ENCODE peak calls at places on chromosomes 13 and 19, in ten cellular contexts. One of them, this sample, is unnamed.

GRCh38 chr13:112828082-112828699 is 138.4 kb downstream of the ATP11A start:
- DNase-seq in transverse colon: no peak
- DNase-seq in sigmoid colon: no peak
- DNase-seq in upper lobe of left lung: no peak
- DNase-seq in Peyer's patch: no peak
- DNase-seq in testis: no peak
- DNase-seq in stomach: no peak
- DNase-seq in uterus: no peak
- DNase-seq in suprapubic skin: no peak
- DNase-seq in IMR-90: no peak
- DNase-seq in this sample: no peak

GRCh38 chr13:41668130-41668757 is 210.9 kb downstream of the RGCC start:
- DNase-seq in transverse colon: peak
- DNase-seq in sigmoid colon: peak
- DNase-seq in upper lobe of left lung: no peak
- DNase-seq in Peyer's patch: no peak
- DNase-seq in testis: peak
- DNase-seq in stomach: peak
- DNase-seq in uterus: peak
- DNase-seq in suprapubic skin: no peak
- DNase-seq in IMR-90: peak
- DNase-seq in this sample: peak

GRCh38 chr19:18731562-18732008 is 48.1 kb downstream of the CRTC1 start:
- DNase-seq in transverse colon: no peak
- DNase-seq in sigmoid colon: no peak
- DNase-seq in upper lobe of left lung: no peak
- DNase-seq in Peyer's patch: no peak
- DNase-seq in testis: peak
- DNase-seq in stomach: peak
- DNase-seq in uterus: no peak
- DNase-seq in suprapubic skin: no peak
- DNase-seq in IMR-90: peak
- DNase-seq in this sample: no peak

GRCh38 chr13:97975280-97975850 is 21.9 kb downstream of the IPO5 start:
- DNase-seq in transverse colon: no peak
- DNase-seq in sigmoid colon: no peak
- DNase-seq in upper lobe of left lung: no peak
- DNase-seq in Peyer's patch: no peak
- DNase-seq in testis: no peak
- DNase-seq in stomach: no peak
- DNase-seq in uterus: no peak
- DNase-seq in suprapubic skin: no peak
- DNase-seq in IMR-90: no peak
- DNase-seq in this sample: no peak

GRCh38 chr13:111304041-111304544 is 16.3 kb upstream of the TEX29 start:
- DNase-seq in transverse colon: peak
- DNase-seq in sigmoid colon: no peak
- DNase-seq in upper lobe of left lung: no peak
- DNase-seq in Peyer's patch: peak
- DNase-seq in testis: no peak
- DNase-seq in stomach: no peak
- DNase-seq in uterus: no peak
- DNase-seq in suprapubic skin: no peak
- DNase-seq in IMR-90: no peak
- DNase-seq in this sample: no peak

GRCh38 chr19:22438011-22438410 is 15.9 kb upstream of the ZNF98 start:
- DNase-seq in transverse colon: no peak
- DNase-seq in sigmoid colon: no peak
- DNase-seq in upper lobe of left lung: no peak
- DNase-seq in Peyer's patch: no peak
- DNase-seq in testis: no peak
- DNase-seq in stomach: no peak
- DNase-seq in uterus: no peak
- DNase-seq in suprapubic skin: no peak
- DNase-seq in IMR-90: no peak
- DNase-seq in this sample: no peak

GRCh38 chr13:113547248-113547971 is 37.1 kb upstream of the TFDP1 start:
- DNase-seq in transverse colon: peak
- DNase-seq in sigmoid colon: no peak
- DNase-seq in upper lobe of left lung: no peak
- DNase-seq in Peyer's patch: no peak
- DNase-seq in testis: peak
- DNase-seq in stomach: peak
- DNase-seq in uterus: no peak
- DNase-seq in suprapubic skin: no peak
- DNase-seq in IMR-90: peak
- DNase-seq in this sample: no peak

GRCh38 chr19:756232-756631 is 5.3 kb downstream of the MISP start:
- DNase-seq in transverse colon: peak
- DNase-seq in sigmoid colon: no peak
- DNase-seq in upper lobe of left lung: no peak
- DNase-seq in Peyer's patch: no peak
- DNase-seq in testis: peak
- DNase-seq in stomach: no peak
- DNase-seq in uterus: no peak
- DNase-seq in suprapubic skin: no peak
- DNase-seq in IMR-90: peak
- DNase-seq in this sample: no peak

GRCh38 chr13:24110011-24110410 is 50.5 kb upstream of the SPATA13 start:
- DNase-seq in transverse colon: no peak
- DNase-seq in sigmoid colon: no peak
- DNase-seq in upper lobe of left lung: no peak
- DNase-seq in Peyer's patch: no peak
- DNase-seq in testis: no peak
- DNase-seq in stomach: no peak
- DNase-seq in uterus: no peak
- DNase-seq in suprapubic skin: no peak
- DNase-seq in IMR-90: no peak
- DNase-seq in this sample: no peak

GRCh38 chr13:24107955-24108614 is 52.4 kb upstream of the SPATA13 start:
- DNase-seq in transverse colon: no peak
- DNase-seq in sigmoid colon: no peak
- DNase-seq in upper lobe of left lung: peak
- DNase-seq in Peyer's patch: no peak
- DNase-seq in testis: no peak
- DNase-seq in stomach: no peak
- DNase-seq in uterus: no peak
- DNase-seq in suprapubic skin: no peak
- DNase-seq in IMR-90: peak
- DNase-seq in this sample: no peak

GRCh38 chr13:24104723-24105122 is 55.8 kb upstream of the SPATA13 start:
- DNase-seq in transverse colon: no peak
- DNase-seq in sigmoid colon: no peak
- DNase-seq in upper lobe of left lung: no peak
- DNase-seq in Peyer's patch: no peak
- DNase-seq in testis: no peak
- DNase-seq in stomach: no peak
- DNase-seq in uterus: no peak
- DNase-seq in suprapubic skin: no peak
- DNase-seq in IMR-90: no peak
- DNase-seq in this sample: no peak

GRCh38 chr13:24106429-24106828 is 54.1 kb upstream of the SPATA13 start:
- DNase-seq in transverse colon: no peak
- DNase-seq in sigmoid colon: no peak
- DNase-seq in upper lobe of left lung: no peak
- DNase-seq in Peyer's patch: no peak
- DNase-seq in testis: no peak
- DNase-seq in stomach: no peak
- DNase-seq in uterus: no peak
- DNase-seq in suprapubic skin: no peak
- DNase-seq in IMR-90: no peak
- DNase-seq in this sample: peak

DNA sequence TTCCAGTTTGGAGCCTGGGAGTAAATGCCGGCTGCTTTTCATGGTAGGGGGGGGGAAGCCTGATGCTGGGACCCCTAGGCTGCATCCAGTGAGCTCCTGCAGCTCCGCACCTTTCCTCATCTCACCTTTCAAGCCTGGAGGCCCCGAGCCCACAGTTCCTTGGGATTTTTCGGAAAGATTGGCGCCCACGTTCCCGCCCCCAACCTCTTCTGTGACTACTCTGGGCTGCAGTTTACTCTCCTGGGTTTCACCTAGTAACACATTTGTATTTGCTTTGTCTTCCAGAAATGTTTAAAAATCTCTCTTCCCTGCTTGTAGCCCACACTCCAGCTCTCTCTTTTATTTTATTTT is 51.9 kb upstream of the SPATA13 start:
- DNase-seq in transverse colon: no peak
- DNase-seq in sigmoid colon: no peak
- DNase-seq in upper lobe of left lung: no peak
- DNase-seq in Peyer's patch: no peak
- DNase-seq in testis: no peak
- DNase-seq in stomach: no peak
- DNase-seq in uterus: no peak
- DNase-seq in suprapubic skin: no peak
- DNase-seq in IMR-90: no peak
- DNase-seq in this sample: no peak
- H3K4me3 ChIP-seq in transverse colon: no peak
- H3K4me3 ChIP-seq in sigmoid colon: no peak
- H3K4me3 ChIP-seq in upper lobe of left lung: no peak
- H3K4me3 ChIP-seq in Peyer's patch: no peak
- H3K4me3 ChIP-seq in testis: no peak
- H3K4me3 ChIP-seq in stomach: no peak
- H3K4me3 ChIP-seq in uterus: no peak
- H3K4me3 ChIP-seq in suprapubic skin: no peak
- H3K4me3 ChIP-seq in IMR-90: no peak
- H3K4me3 ChIP-seq in this sample: no peak

DNA sequence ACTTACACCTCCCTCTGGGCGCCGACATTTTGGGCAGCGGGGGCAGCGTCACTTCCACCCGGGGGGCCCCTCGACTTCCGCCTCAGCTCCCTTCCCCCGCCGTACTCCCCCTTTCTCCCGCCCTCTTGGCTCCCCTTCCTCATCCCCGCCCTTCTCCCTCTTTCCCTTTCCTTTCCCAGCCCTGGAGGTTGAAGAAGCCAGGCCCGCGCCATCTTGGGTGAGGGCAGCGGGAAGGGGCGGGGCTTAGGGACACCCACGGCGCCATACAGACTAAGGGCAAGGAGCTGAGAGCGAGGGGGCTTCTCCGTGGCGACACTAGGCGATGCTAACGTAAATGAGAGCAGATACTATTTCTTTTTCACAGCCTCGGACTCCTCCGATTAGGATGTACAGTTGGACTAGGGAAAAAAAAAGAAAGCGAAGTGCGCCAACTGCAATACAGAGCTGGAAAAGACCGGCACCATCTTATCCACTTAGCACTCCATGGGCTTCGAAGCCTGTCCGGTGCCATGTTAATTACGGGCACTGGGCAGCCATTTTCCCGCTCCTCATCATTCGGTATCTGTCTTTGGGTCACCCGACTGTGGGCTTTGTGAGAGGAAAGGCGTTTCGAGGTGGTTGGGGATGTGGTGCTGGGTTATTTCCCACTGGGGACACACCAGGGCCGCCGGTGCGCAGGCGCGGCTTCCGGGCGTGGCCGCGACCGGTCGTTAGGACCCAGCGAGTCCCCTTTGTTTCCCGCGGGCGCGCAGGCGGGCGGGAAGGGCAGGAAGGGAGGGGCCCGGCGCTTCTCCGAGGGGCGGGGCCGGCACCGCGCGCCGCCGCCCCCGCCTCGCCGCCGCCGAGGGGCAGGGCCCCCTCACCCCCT is at the start of the genes FIZ1 and ZNF524:
- DNase-seq in transverse colon: peak
- DNase-seq in sigmoid colon: peak
- DNase-seq in upper lobe of left lung: peak
- DNase-seq in Peyer's patch: peak
- DNase-seq in testis: peak
- DNase-seq in stomach: peak
- DNase-seq in uterus: peak
- DNase-seq in suprapubic skin: peak
- DNase-seq in IMR-90: peak
- DNase-seq in this sample: peak
- TF ChIP-seq POLR2A in transverse colon: peak
- TF ChIP-seq POLR2A in sigmoid colon: no peak
- TF ChIP-seq POLR2A in upper lobe of left lung: peak
- TF ChIP-seq POLR2A in Peyer's patch: no peak
- TF ChIP-seq POLR2A in testis: no peak
- TF ChIP-seq POLR2A in stomach: no peak
- TF ChIP-seq POLR2A in uterus: peak
- TF ChIP-seq POLR2A in suprapubic skin: no peak
- TF ChIP-seq POLR2A in IMR-90: peak
- TF ChIP-seq POLR2A in this sample: no peak

GRCh38 chr13:75372923-75373841 is 108.8 kb downstream of the TBC1D4 start:
- DNase-seq in transverse colon: no peak
- DNase-seq in sigmoid colon: no peak
- DNase-seq in upper lobe of left lung: no peak
- DNase-seq in Peyer's patch: no peak
- DNase-seq in testis: no peak
- DNase-seq in stomach: no peak
- DNase-seq in uterus: no peak
- DNase-seq in suprapubic skin: no peak
- DNase-seq in IMR-90: no peak
- DNase-seq in this sample: no peak

GRCh38 chr13:75372517-75372916 is 109.5 kb downstream of the TBC1D4 start:
- DNase-seq in transverse colon: no peak
- DNase-seq in sigmoid colon: no peak
- DNase-seq in upper lobe of left lung: no peak
- DNase-seq in Peyer's patch: no peak
- DNase-seq in testis: no peak
- DNase-seq in stomach: no peak
- DNase-seq in uterus: no peak
- DNase-seq in suprapubic skin: no peak
- DNase-seq in IMR-90: peak
- DNase-seq in this sample: no peak

GRCh38 chr13:75371223-75371622 is 110.7 kb downstream of the TBC1D4 start:
- DNase-seq in transverse colon: no peak
- DNase-seq in sigmoid colon: no peak
- DNase-seq in upper lobe of left lung: no peak
- DNase-seq in Peyer's patch: no peak
- DNase-seq in testis: no peak
- DNase-seq in stomach: no peak
- DNase-seq in uterus: no peak
- DNase-seq in suprapubic skin: no peak
- DNase-seq in IMR-90: no peak
- DNase-seq in this sample: no peak

GRCh38 chr13:75368167-75368566 is 113.8 kb downstream of the TBC1D4 start:
- DNase-seq in transverse colon: no peak
- DNase-seq in sigmoid colon: no peak
- DNase-seq in upper lobe of left lung: no peak
- DNase-seq in Peyer's patch: no peak
- DNase-seq in testis: peak
- DNase-seq in stomach: no peak
- DNase-seq in uterus: no peak
- DNase-seq in suprapubic skin: no peak
- DNase-seq in IMR-90: peak
- DNase-seq in this sample: no peak

DNA sequence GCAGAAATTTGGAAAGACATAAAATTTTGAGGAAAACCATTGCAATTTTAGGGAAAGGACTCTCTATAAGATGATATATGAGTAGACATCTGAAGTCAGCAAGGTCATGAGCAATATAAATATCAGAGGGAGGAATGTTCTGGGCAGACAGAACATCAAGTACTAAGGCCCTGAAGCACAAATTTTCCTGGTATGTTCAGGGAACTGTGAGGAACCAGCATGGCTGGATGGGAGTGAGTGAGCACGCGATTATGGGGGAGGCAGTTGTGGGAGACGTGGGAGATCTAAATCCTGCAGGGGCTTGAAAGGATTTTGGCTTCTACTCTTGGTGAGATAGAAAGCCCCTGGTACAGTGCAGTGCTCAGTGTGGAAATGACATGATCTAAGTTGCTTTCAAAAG is 112.0 kb downstream of the TBC1D4 start:
- DNase-seq in transverse colon: no peak
- DNase-seq in sigmoid colon: no peak
- DNase-seq in upper lobe of left lung: no peak
- DNase-seq in Peyer's patch: no peak
- DNase-seq in testis: no peak
- DNase-seq in stomach: no peak
- DNase-seq in uterus: peak
- DNase-seq in suprapubic skin: no peak
- DNase-seq in IMR-90: no peak
- DNase-seq in this sample: no peak
- H3K4me3 ChIP-seq in transverse colon: no peak
- H3K4me3 ChIP-seq in sigmoid colon: no peak
- H3K4me3 ChIP-seq in upper lobe of left lung: no peak
- H3K4me3 ChIP-seq in Peyer's patch: no peak
- H3K4me3 ChIP-seq in testis: no peak
- H3K4me3 ChIP-seq in stomach: no peak
- H3K4me3 ChIP-seq in uterus: no peak
- H3K4me3 ChIP-seq in suprapubic skin: no peak
- H3K4me3 ChIP-seq in IMR-90: no peak
- H3K4me3 ChIP-seq in this sample: no peak

GRCh38 chr13:74107598-74107997 is 26.6 kb downstream of the KLF12 start:
- DNase-seq in transverse colon: no peak
- DNase-seq in sigmoid colon: no peak
- DNase-seq in upper lobe of left lung: no peak
- DNase-seq in Peyer's patch: no peak
- DNase-seq in testis: no peak
- DNase-seq in stomach: no peak
- DNase-seq in uterus: no peak
- DNase-seq in suprapubic skin: no peak
- DNase-seq in IMR-90: no peak
- DNase-seq in this sample: no peak

GRCh38 chr13:74104661-74105275 is 29.4 kb downstream of the KLF12 start:
- DNase-seq in transverse colon: no peak
- DNase-seq in sigmoid colon: no peak
- DNase-seq in upper lobe of left lung: no peak
- DNase-seq in Peyer's patch: no peak
- DNase-seq in testis: no peak
- DNase-seq in stomach: no peak
- DNase-seq in uterus: no peak
- DNase-seq in suprapubic skin: no peak
- DNase-seq in IMR-90: no peak
- DNase-seq in this sample: no peak

GRCh38 chr13:74103970-74104555 is 30.1 kb downstream of the KLF12 start:
- DNase-seq in transverse colon: no peak
- DNase-seq in sigmoid colon: no peak
- DNase-seq in upper lobe of left lung: no peak
- DNase-seq in Peyer's patch: no peak
- DNase-seq in testis: no peak
- DNase-seq in stomach: no peak
- DNase-seq in uterus: no peak
- DNase-seq in suprapubic skin: no peak
- DNase-seq in IMR-90: no peak
- DNase-seq in this sample: no peak

GRCh38 chr13:74103196-74103595 is 31.0 kb downstream of the KLF12 start:
- DNase-seq in transverse colon: no peak
- DNase-seq in sigmoid colon: no peak
- DNase-seq in upper lobe of left lung: no peak
- DNase-seq in Peyer's patch: no peak
- DNase-seq in testis: no peak
- DNase-seq in stomach: no peak
- DNase-seq in uterus: no peak
- DNase-seq in suprapubic skin: no peak
- DNase-seq in IMR-90: no peak
- DNase-seq in this sample: no peak

GRCh38 chr13:74105871-74106270 is 28.3 kb downstream of the KLF12 start:
- DNase-seq in transverse colon: no peak
- DNase-seq in sigmoid colon: no peak
- DNase-seq in upper lobe of left lung: no peak
- DNase-seq in Peyer's patch: no peak
- DNase-seq in testis: no peak
- DNase-seq in stomach: no peak
- DNase-seq in uterus: no peak
- DNase-seq in suprapubic skin: no peak
- DNase-seq in IMR-90: no peak
- DNase-seq in this sample: no peak
- TF ChIP-seq POLR2A in transverse colon: no peak
- TF ChIP-seq POLR2A in sigmoid colon: no peak
- TF ChIP-seq POLR2A in upper lobe of left lung: no peak
- TF ChIP-seq POLR2A in Peyer's patch: no peak
- TF ChIP-seq POLR2A in testis: no peak
- TF ChIP-seq POLR2A in stomach: no peak
- TF ChIP-seq POLR2A in uterus: no peak
- TF ChIP-seq POLR2A in suprapubic skin: no peak
- TF ChIP-seq POLR2A in IMR-90: no peak
- TF ChIP-seq POLR2A in this sample: no peak